ENCODE peak calls at places on chromosomes 6 and 20, in six cellular contexts. One of them, this sample, is unnamed. For H3K36me3, the result is how much of the 10 kb centered on the place peaks cover.

GRCh38 chr20:37475258-37475657 is 45.8 kb upstream of the NNAT start:
- DNase-seq in body of pancreas: no peak
- DNase-seq in esophagus squamous epithelium: no peak
- DNase-seq in adrenal gland: no peak
- DNase-seq in H1: no peak
- DNase-seq in heart left ventricle: no peak
- DNase-seq in this sample: peak

GRCh38 chr6:132530293-132530974 is 7.6 kb upstream of the TAAR9 start:
- DNase-seq in esophagus squamous epithelium: no peak
- DNase-seq in adrenal gland: peak
- DNase-seq in H1: peak
- DNase-seq in body of pancreas: peak
- DNase-seq in heart left ventricle: peak
- DNase-seq in this sample: peak

GRCh38 chr6:154197176-154197850 is 158.3 kb downstream of the OPRM1 start:
- DNase-seq in esophagus squamous epithelium: no peak
- DNase-seq in adrenal gland: no peak
- DNase-seq in heart left ventricle: no peak
- DNase-seq in body of pancreas: no peak
- DNase-seq in H1: no peak
- DNase-seq in this sample: no peak

GRCh38 chr6:19327684-19328083 is 509.5 kb upstream of the ID4 start:
- DNase-seq in H1: no peak
- DNase-seq in adrenal gland: no peak
- DNase-seq in heart left ventricle: no peak
- DNase-seq in body of pancreas: no peak
- DNase-seq in esophagus squamous epithelium: no peak
- DNase-seq in this sample: no peak

GRCh38 chr6:28225056-28225834 is at the start of gene ZSCAN9:
- DNase-seq in body of pancreas: peak
- DNase-seq in esophagus squamous epithelium: no peak
- DNase-seq in heart left ventricle: peak
- DNase-seq in H1: peak
- DNase-seq in adrenal gland: peak
- DNase-seq in this sample: peak

GRCh38 chr6:71347119-71347518 is 58.5 kb downstream of the OGFRL1 start:
- DNase-seq in adrenal gland: no peak
- DNase-seq in heart left ventricle: no peak
- DNase-seq in H1: no peak
- DNase-seq in esophagus squamous epithelium: no peak
- DNase-seq in body of pancreas: no peak
- DNase-seq in this sample: no peak

GRCh38 chr20:38109657-38110524 is 55.2 kb downstream of the TGM2 start:
- DNase-seq in heart left ventricle: peak
- DNase-seq in body of pancreas: peak
- DNase-seq in H1: peak
- DNase-seq in esophagus squamous epithelium: no peak
- DNase-seq in adrenal gland: peak
- DNase-seq in this sample: peak

GRCh38 chr6:63806573-63806913 is 170.9 kb downstream of the PHF3 start:
- DNase-seq in heart left ventricle: no peak
- DNase-seq in esophagus squamous epithelium: no peak
- DNase-seq in adrenal gland: no peak
- DNase-seq in body of pancreas: no peak
- DNase-seq in H1: no peak
- DNase-seq in this sample: no peak

GRCh38 chr20:6169251-6169650 is 46.4 kb upstream of the FERMT1 start:
- DNase-seq in H1: no peak
- DNase-seq in adrenal gland: no peak
- DNase-seq in heart left ventricle: no peak
- DNase-seq in body of pancreas: no peak
- DNase-seq in esophagus squamous epithelium: no peak
- DNase-seq in this sample: no peak

GRCh38 chr6:105594821-105595220 is 191.9 kb upstream of the PREP start:
- DNase-seq in heart left ventricle: no peak
- DNase-seq in esophagus squamous epithelium: no peak
- DNase-seq in H1: no peak
- DNase-seq in adrenal gland: no peak
- DNase-seq in body of pancreas: no peak
- DNase-seq in this sample: no peak

GRCh38 chr6:121886223-121886830 is 450.9 kb downstream of the GJA1 start:
- DNase-seq in heart left ventricle: no peak
- DNase-seq in adrenal gland: no peak
- DNase-seq in body of pancreas: no peak
- DNase-seq in H1: no peak
- DNase-seq in esophagus squamous epithelium: no peak
- DNase-seq in this sample: no peak

GRCh38 chr6:161736796-161737292 is 463.0 kb upstream of the AGPAT4 start:
- DNase-seq in H1: no peak
- DNase-seq in adrenal gland: no peak
- DNase-seq in esophagus squamous epithelium: no peak
- DNase-seq in heart left ventricle: no peak
- DNase-seq in body of pancreas: no peak
- DNase-seq in this sample: no peak

GRCh38 chr20:1324598-1325172 is 4.3 kb downstream of the SDCBP2 start:
- DNase-seq in H1: peak
- DNase-seq in body of pancreas: no peak
- DNase-seq in heart left ventricle: no peak
- DNase-seq in esophagus squamous epithelium: no peak
- DNase-seq in adrenal gland: peak
- DNase-seq in this sample: peak

GRCh38 chr6:135159531-135159930 is 21.6 kb upstream of the MYB start:
- DNase-seq in esophagus squamous epithelium: no peak
- DNase-seq in heart left ventricle: no peak
- DNase-seq in body of pancreas: no peak
- DNase-seq in adrenal gland: no peak
- DNase-seq in H1: no peak
- DNase-seq in this sample: no peak

GRCh38 chr6:168096271-168096764 is 17.3 kb upstream of the FRMD1 start:
- DNase-seq in H1: no peak
- DNase-seq in body of pancreas: no peak
- DNase-seq in esophagus squamous epithelium: no peak
- DNase-seq in adrenal gland: no peak
- DNase-seq in heart left ventricle: no peak
- DNase-seq in this sample: no peak

GRCh38 chr20:3889489-3890409 is 562 bp downstream of the PANK2 start:
- DNase-seq in body of pancreas: peak
- DNase-seq in heart left ventricle: no peak
- DNase-seq in H1: peak
- DNase-seq in adrenal gland: no peak
- DNase-seq in esophagus squamous epithelium: no peak
- DNase-seq in this sample: peak

GRCh38 chr6:45082091-45082490 is 246.0 kb upstream of the RUNX2 start:
- DNase-seq in H1: no peak
- DNase-seq in heart left ventricle: no peak
- DNase-seq in adrenal gland: no peak
- DNase-seq in esophagus squamous epithelium: no peak
- DNase-seq in body of pancreas: no peak
- DNase-seq in this sample: no peak

GRCh38 chr6:20367716-20368485 is 33.8 kb upstream of the E2F3 start:
- DNase-seq in heart left ventricle: no peak
- DNase-seq in H1: no peak
- DNase-seq in body of pancreas: no peak
- DNase-seq in adrenal gland: no peak
- DNase-seq in esophagus squamous epithelium: no peak
- DNase-seq in this sample: no peak

GRCh38 chr20:51661609-51662178 is 106.5 kb downstream of the ATP9A start:
- DNase-seq in esophagus squamous epithelium: no peak
- DNase-seq in body of pancreas: no peak
- DNase-seq in adrenal gland: no peak
- DNase-seq in H1: no peak
- DNase-seq in heart left ventricle: no peak
- DNase-seq in this sample: no peak

GRCh38 chr6:91633374-91634184 is 1046.7 kb upstream of the MAP3K7 start:
- DNase-seq in heart left ventricle: no peak
- DNase-seq in body of pancreas: no peak
- DNase-seq in H1: no peak
- DNase-seq in adrenal gland: no peak
- DNase-seq in esophagus squamous epithelium: no peak
- DNase-seq in this sample: no peak

GRCh38 chr20:58650181-58650775 is 805 bp upstream of the STX16 start:
- DNase-seq in esophagus squamous epithelium: no peak
- DNase-seq in heart left ventricle: peak
- DNase-seq in H1: peak
- DNase-seq in body of pancreas: peak
- DNase-seq in adrenal gland: peak
- DNase-seq in this sample: peak

GRCh38 chr6:117613920-117614535 is 11.7 kb upstream of the GOPC start:
- DNase-seq in adrenal gland: no peak
- DNase-seq in body of pancreas: no peak
- DNase-seq in H1: no peak
- DNase-seq in heart left ventricle: no peak
- DNase-seq in esophagus squamous epithelium: no peak
- DNase-seq in this sample: no peak

GRCh38 chr6:157203764-157204163 is 119.6 kb downstream of the TMEM242 start:
- DNase-seq in adrenal gland: no peak
- DNase-seq in H1: no peak
- DNase-seq in esophagus squamous epithelium: no peak
- DNase-seq in body of pancreas: no peak
- DNase-seq in heart left ventricle: no peak
- DNase-seq in this sample: no peak
- H3K4me3 ChIP-seq in adrenal gland: no peak
- H3K4me3 ChIP-seq in H1: no peak
- H3K4me3 ChIP-seq in esophagus squamous epithelium: no peak
- H3K4me3 ChIP-seq in body of pancreas: no peak
- H3K4me3 ChIP-seq in heart left ventricle: no peak
- H3K4me3 ChIP-seq in this sample: no peak

GRCh38 chr6:411402-412145 is 20.0 kb downstream of the IRF4 start:
- DNase-seq in body of pancreas: no peak
- DNase-seq in H1: no peak
- DNase-seq in heart left ventricle: no peak
- DNase-seq in adrenal gland: no peak
- DNase-seq in esophagus squamous epithelium: no peak
- DNase-seq in this sample: peak

GRCh38 chr6:409370-409972 is 17.9 kb downstream of the IRF4 start:
- DNase-seq in heart left ventricle: no peak
- DNase-seq in adrenal gland: no peak
- DNase-seq in H1: no peak
- DNase-seq in body of pancreas: no peak
- DNase-seq in esophagus squamous epithelium: no peak
- DNase-seq in this sample: no peak

GRCh38 chr6:410555-411395 is 19.2 kb downstream of the IRF4 start:
- DNase-seq in adrenal gland: no peak
- DNase-seq in esophagus squamous epithelium: no peak
- DNase-seq in H1: no peak
- DNase-seq in body of pancreas: no peak
- DNase-seq in heart left ventricle: no peak
- DNase-seq in this sample: peak

GRCh38 chr6:408148-408547 is 16.6 kb downstream of the IRF4 start:
- DNase-seq in adrenal gland: no peak
- DNase-seq in H1: no peak
- DNase-seq in esophagus squamous epithelium: no peak
- DNase-seq in heart left ventricle: no peak
- DNase-seq in body of pancreas: no peak
- DNase-seq in this sample: no peak

GRCh38 chr6:408599-409102 is 17.1 kb downstream of the IRF4 start:
- DNase-seq in H1: no peak
- DNase-seq in adrenal gland: peak
- DNase-seq in esophagus squamous epithelium: no peak
- DNase-seq in heart left ventricle: peak
- DNase-seq in body of pancreas: peak
- DNase-seq in this sample: no peak
- TF ChIP-seq POLR2A in H1: no peak
- TF ChIP-seq POLR2A in adrenal gland: no peak
- TF ChIP-seq POLR2A in esophagus squamous epithelium: no peak
- TF ChIP-seq POLR2A in heart left ventricle: no peak
- TF ChIP-seq POLR2A in body of pancreas: no peak
- TF ChIP-seq POLR2A in this sample: no peak

DNA sequence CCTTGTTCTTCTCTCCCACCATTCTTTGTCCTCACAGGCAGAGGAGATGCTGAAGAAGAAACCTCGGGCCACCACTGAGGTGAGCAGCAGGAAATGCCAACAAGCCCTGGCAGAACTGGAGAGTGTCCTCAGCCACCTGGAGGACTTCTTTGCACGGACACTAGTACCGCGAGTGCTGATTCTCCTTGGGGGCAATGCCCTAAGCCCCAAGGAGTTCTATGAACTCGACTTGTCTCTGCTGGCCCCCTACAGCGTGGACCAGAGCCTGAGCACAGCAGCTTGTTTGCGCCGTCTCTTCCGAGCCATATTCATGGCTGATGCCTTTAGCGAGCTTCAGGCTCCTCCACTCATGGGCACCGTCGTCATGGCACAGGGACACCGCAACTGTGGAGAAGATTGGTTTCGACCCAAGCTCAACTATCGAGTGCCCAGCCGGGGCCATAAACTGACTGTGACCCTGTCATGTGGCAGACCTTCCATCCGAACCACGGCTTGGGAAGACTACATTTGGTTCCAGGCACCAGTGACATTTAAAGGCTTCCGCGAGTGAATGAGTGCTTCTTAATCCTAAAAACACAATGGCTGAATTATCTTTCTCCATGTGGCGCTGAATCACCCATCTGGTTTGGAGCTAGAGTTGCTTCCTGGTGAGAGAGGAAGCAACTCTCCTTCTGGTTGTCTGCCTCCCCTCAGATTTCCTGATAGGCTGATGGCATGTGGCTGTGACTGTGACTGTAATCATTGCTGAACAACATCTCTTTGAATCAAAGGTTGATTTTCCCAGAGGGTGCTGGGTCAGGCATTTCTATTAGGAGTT is 4.6 kb downstream of the MAD2L1BP start:
- DNase-seq in body of pancreas: no peak
- DNase-seq in H1: no peak
- DNase-seq in esophagus squamous epithelium: no peak
- DNase-seq in heart left ventricle: no peak
- DNase-seq in adrenal gland: no peak
- DNase-seq in this sample: no peak
- H3K36me3 ChIP-seq in body of pancreas: under half
- H3K36me3 ChIP-seq in H1: under half
- H3K36me3 ChIP-seq in esophagus squamous epithelium: under half
- H3K36me3 ChIP-seq in heart left ventricle: half or more
- H3K36me3 ChIP-seq in adrenal gland: under half
- H3K36me3 ChIP-seq in this sample: under half

DNA sequence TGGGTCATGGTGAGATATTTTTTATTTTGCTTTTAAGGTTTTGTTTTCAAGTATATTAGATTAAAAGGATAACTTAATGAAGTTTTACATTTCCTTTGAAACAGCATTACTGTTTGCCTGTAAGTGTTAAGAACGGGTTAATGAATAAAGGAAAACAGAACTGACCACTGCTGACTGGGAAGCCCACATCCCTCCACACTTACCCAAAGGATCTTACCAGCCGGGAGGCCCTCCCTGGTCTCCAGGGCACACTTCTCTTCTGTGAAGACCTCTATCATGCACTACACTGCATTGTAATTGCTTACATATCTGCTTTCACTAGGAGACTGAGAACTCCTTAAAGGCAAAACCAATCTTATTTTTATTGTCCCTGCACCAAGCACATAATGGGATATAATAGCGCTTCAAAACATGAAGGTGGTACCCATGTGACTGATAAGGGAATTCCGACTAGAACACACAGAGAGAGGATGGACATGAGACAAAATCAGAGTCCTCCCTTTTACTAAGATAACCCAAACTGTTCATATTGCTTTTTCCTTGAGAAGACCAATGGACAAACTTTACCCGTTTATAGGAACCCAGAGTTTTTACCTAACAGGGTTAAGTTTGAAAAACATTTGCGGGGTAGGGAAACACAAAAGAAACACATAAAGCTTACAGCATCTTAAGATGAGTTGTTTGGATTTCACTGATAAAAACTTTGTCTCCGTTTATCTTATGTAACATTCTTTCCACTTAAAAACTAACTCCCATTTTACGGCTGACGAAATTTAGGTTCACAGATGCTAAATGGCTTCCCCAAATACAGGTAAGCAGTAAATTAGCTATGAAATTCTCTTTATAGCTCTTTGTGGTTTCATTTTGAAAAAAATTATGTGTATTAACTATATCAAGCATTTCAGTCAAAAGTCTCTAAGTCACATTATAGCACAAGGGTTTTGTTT is 8.7 kb downstream of the EZR start:
- DNase-seq in heart left ventricle: no peak
- DNase-seq in adrenal gland: peak
- DNase-seq in esophagus squamous epithelium: no peak
- DNase-seq in H1: no peak
- DNase-seq in body of pancreas: no peak
- DNase-seq in this sample: no peak
- H3K4me3 ChIP-seq in heart left ventricle: no peak
- H3K4me3 ChIP-seq in adrenal gland: no peak
- H3K4me3 ChIP-seq in esophagus squamous epithelium: no peak
- H3K4me3 ChIP-seq in H1: no peak
- H3K4me3 ChIP-seq in body of pancreas: no peak
- H3K4me3 ChIP-seq in this sample: no peak

This sample was measured in thyroid gland.